ENCODE peak calls at places on chromosomes 3 and 15, in five cellular contexts. I, G, M, K and R are unnamed samples.

GRCh38 chr15:61997786-61998185 is 62.5 kb downstream of the VPS13C start:
- DNase-seq in I (no peak), G (no peak), M (peak), K (no peak), R (peak)

GRCh38 chr3:133943639-133944131 is 48.0 kb upstream of the RAB6B start:
- DNase-seq in I (no peak), G (peak), M (peak), K (no peak), R (peak)

GRCh38 chr3:195184716-195185421 is 86.1 kb downstream of the XXYLT1 start:
- DNase-seq in I (no peak), G (no peak), M (peak), K (no peak), R (no peak)

GRCh38 chr3:3800076-3800448 is 831 bp downstream of the LRRN1 start:
- DNase-seq in I (peak), G (no peak), M (no peak), K (no peak), R (no peak)

GRCh38 chr3:52299815-52300611 is 12.4 kb downstream of the GLYCTK start:
- DNase-seq in I (peak), G (peak), M (peak), K (peak), R (no peak)

GRCh38 chr3:157581331-157581730 is 78.1 kb upstream of the VEPH1 start:
- DNase-seq in I (no peak), G (no peak), M (peak), K (no peak), R (peak)

GRCh38 chr3:171282041-171282440 is 178.2 kb downstream of the TNIK start:
- DNase-seq in I (no peak), G (no peak), M (peak), K (no peak), R (peak)

GRCh38 chr15:98859149-98859548 is 148.4 kb downstream of the PGPEP1L start:
- DNase-seq in I (no peak), G (no peak), M (no peak), K (no peak), R (no peak)

GRCh38 chr15:47691896-47692295 is 25.4 kb upstream of the SEMA6D start:
- DNase-seq in I (no peak), G (no peak), M (no peak), K (no peak), R (no peak)

GRCh38 chr15:25250011-25250596 is 188.7 kb downstream of the UBE3A start:
- DNase-seq in I (no peak), G (no peak), M (no peak), K (no peak), R (no peak)

GRCh38 chr15:50377867-50378751 is 23.1 kb upstream of the GABPB1 start:
- DNase-seq in I (no peak), G (no peak), M (peak), K (no peak), R (no peak)

GRCh38 chr3:85627899-85628298 is 669.1 kb downstream of the CADM2 start:
- DNase-seq in I (no peak), G (no peak), M (no peak), K (no peak), R (no peak)

GRCh38 chr3:151135548-151136337 is 50.3 kb downstream of the MED12L start:
- DNase-seq in I (peak), G (peak), M (no peak), K (no peak), R (no peak)

GRCh38 chr15:53072077-53072476 is 281.9 kb upstream of the ONECUT1 start:
- DNase-seq in I (peak), G (peak), M (peak), K (peak), R (peak)

GRCh38 chr3:69433016-69433937 is 47.4 kb upstream of the FRMD4B start:
- DNase-seq in I (no peak), G (peak), M (no peak), K (no peak), R (no peak)

GRCh38 chr15:48331796-48332641 is 790 bp downstream of the DUT start:
- DNase-seq in I (peak), G (no peak), M (peak), K (peak), R (peak)

GRCh38 chr3:139934557-139935070 is 371 bp upstream of the CLSTN2 start:
- DNase-seq in I (peak), G (peak), M (peak), K (no peak), R (no peak)

GRCh38 chr3:102714567-102714966 is 279.8 kb downstream of the ZPLD1 start:
- DNase-seq in I (no peak), G (no peak), M (no peak), K (no peak), R (no peak)

GRCh38 chr3:169494982-169495381 is 168.5 kb downstream of the MECOM start:
- DNase-seq in I (no peak), G (no peak), M (no peak), K (no peak), R (no peak)

GRCh38 chr3:196971094-196971698 is 2.6 kb upstream of the PIGZ start:
- DNase-seq in I (no peak), G (peak), M (no peak), K (no peak), R (no peak)
- TF ChIP-seq CTCF in I (no peak), G (no peak), M (no peak), K (peak), R (no peak)

GRCh38 chr3:127136024-127136600 is 56.8 kb upstream of the PRR23E start:
- DNase-seq in I (no peak), G (no peak), M (no peak), K (no peak), R (no peak)
- H3K4me3 ChIP-seq in I (no peak), G (no peak), M (no peak), K (no peak), R (no peak)

GRCh38 chr3:154431043-154431442 is 1.1 kb upstream of the GPR149 start:
- DNase-seq in I (no peak), G (peak), M (no peak), K (no peak), R (no peak)

GRCh38 chr3:154428369-154429206 is 1.4 kb downstream of the GPR149 start:
- DNase-seq in I (no peak), G (no peak), M (no peak), K (no peak), R (no peak)

GRCh38 chr3:154427685-154428291 is 2.2 kb downstream of the GPR149 start:
- DNase-seq in I (no peak), G (no peak), M (no peak), K (no peak), R (no peak)

DNA sequence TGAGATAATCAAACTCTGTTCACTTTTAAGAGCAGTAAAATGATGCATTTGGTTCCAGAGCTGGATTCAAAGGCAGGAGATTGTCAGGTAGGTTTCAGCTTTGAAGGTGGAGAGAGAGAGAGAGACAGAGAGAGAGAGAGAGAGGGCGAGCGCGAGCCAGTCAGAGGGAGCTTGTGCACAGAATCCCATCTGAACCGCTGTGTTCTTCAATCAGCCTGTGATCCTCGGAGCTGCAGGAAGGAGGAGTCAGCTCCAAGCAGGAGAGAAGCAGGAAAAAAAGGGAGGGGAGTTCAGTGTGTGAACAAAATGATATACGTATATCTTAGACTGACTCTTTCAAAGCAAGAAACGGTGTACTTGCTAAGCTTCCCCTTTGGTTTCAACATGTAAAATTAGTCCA is at the start of gene GPR149:
- DNase-seq in I (no peak), G (peak), M (no peak), K (no peak), R (no peak)
- TF ChIP-seq CTCF in I (no peak), G (peak), M (no peak), K (no peak), R (no peak)

DNA sequence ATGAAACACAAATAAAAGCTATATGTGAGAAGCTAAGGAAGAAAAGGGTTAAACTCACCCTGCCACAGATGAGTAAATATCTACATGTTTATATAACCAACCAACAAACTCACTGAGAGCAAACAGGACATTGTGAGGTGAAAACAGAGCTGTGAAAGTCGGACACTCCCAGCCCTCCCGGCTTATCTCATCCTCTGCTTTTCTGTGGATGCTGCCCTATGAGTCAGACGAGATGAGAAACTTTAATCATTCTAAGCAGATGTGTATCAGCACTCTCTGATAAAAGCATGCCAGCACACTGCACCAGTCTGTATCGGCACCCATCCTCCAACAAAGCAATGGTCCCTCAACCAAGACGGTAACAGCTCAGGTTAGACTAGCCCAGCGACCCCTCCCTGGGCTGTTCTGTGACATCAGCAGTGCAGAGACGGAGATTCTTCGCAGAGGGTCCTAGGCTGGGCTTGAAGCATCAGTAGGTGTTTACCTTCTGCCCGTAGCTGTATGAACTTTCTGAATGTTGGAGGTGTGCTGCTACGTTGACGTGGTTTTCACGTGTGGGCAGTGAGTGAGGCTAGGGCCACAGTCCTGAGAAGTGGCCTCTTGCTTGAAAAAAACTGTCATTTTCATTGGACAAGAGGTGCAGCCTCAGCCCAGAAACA is 119.8 kb upstream of the ALDH1A3 start:
- DNase-seq in I (no peak), G (peak), M (peak), K (peak), R (peak)
- H3K4me3 ChIP-seq in I (no peak), G (no peak), M (no peak), K (no peak), R (no peak)

DNA sequence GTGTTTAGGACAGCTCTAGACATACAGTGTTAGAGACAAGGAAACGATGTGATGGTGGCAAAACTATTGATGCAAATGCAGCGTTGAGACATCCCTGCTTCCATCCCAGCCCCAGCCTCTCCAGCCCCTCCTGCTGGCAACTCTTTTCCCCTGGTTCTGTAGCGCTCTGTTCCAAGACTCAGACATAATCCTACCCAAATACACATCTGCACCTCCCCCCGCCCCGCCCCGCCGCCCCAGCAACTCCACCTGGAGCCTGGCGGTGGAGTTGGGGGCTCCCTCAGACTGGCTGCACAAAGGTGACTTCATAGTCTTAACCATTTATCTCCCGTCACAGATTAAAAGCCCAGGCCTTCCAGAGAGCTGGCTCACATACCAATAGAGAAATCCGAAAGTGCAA is 7.2 kb upstream of the SEC22A start:
- DNase-seq in I (no peak), G (peak), M (peak), K (peak), R (peak)
- TF ChIP-seq CTCF in I (no peak), G (peak), M (peak), K (peak), R (peak)

GRCh38 chr15:79089890-79090486 is 592 bp downstream of the RASGRF1 start:
- DNase-seq in I (no peak), G (no peak), M (no peak), K (no peak), R (peak)

GRCh38 chr15:79088426-79089205 is 2.0 kb downstream of the RASGRF1 start:
- DNase-seq in I (no peak), G (no peak), M (no peak), K (no peak), R (no peak)

GRCh38 chr15:79091204-79091867 is 756 bp upstream of the RASGRF1 start:
- DNase-seq in I (no peak), G (no peak), M (peak), K (no peak), R (peak)

GRCh38 chr15:79090487-79091203 is at the start of gene RASGRF1:
- DNase-seq in I (no peak), G (no peak), M (peak), K (no peak), R (peak)

GRCh38 chr15:79089331-79089889 is 1.2 kb downstream of the RASGRF1 start:
- DNase-seq in I (no peak), G (no peak), M (no peak), K (no peak), R (no peak)
- H3K4me3 ChIP-seq in I (no peak), G (no peak), M (no peak), K (no peak), R (no peak)

GRCh38 chr15:69887553-69887952 is 210.2 kb downstream of the TLE3 start:
- DNase-seq in I (no peak), G (no peak), M (no peak), K (no peak), R (no peak)

GRCh38 chr15:69883306-69883705 is 214.4 kb downstream of the TLE3 start:
- DNase-seq in I (no peak), G (no peak), M (no peak), K (no peak), R (no peak)

GRCh38 chr15:69888406-69888805 is 209.3 kb downstream of the TLE3 start:
- DNase-seq in I (no peak), G (no peak), M (no peak), K (no peak), R (no peak)

GRCh38 chr15:69885182-69886041 is 212.3 kb downstream of the TLE3 start:
- DNase-seq in I (no peak), G (no peak), M (peak), K (no peak), R (no peak)

DNA sequence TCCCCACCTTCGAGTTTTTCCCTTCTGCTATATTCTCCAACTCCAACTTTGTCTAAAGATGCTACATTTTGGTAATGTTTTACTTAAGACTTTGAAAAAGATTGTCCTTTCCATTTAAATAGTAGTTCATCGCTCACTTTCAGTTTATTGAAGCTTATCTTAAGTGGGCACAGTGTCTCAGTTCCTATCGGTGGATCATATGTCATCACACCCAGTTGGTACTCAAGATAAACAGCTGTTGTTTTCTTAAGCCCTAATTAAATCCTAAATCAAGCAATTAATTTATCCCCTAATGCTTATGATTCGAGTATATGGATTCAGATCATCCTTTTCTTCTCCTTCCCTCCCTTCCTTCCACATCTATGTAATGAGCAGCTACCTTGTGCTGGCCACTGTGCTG is 210.7 kb downstream of the TLE3 start:
- DNase-seq in I (no peak), G (no peak), M (no peak), K (no peak), R (no peak)
- TF ChIP-seq CTCF in I (no peak), G (no peak), M (no peak), K (no peak), R (no peak)

DNA sequence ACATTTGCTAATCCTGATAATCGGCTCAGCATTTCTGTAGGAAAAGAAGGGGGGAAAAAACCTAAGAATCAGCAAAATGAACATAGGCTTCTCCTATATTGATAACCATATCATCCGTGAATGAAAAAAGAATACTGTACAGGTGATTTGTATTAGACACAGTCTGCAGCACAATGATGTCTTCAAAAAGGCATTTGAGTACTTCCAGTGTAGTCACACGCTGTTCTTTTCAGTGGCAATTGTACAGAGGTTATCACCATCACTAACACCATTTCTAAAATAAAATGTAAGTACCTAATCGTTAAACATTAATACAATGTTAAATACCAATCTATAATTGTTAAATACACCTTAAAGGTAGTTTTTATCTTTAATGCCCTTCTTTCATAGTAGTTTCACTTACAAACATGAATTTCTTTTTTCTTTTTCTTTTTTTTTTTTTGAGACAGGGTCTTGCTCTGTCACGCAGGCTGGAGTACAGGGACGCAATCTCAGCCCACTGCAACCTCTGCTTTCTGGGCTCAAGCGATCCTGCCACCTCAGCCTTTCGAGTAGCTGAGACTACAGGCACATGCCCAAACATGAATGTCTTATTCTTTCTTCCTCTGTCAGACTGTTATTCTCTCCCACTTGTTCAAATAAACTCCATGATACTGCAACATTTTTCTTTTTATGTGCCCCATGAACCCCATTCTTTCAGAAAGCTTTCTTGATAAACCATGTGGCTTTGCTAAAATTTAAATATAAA is 18.4 kb downstream of the GOLGB1 start:
- DNase-seq in I (no peak), G (peak), M (no peak), K (no peak), R (no peak)
- H3K4me3 ChIP-seq in I (no peak), G (peak), M (no peak), K (no peak), R (no peak)

DNA sequence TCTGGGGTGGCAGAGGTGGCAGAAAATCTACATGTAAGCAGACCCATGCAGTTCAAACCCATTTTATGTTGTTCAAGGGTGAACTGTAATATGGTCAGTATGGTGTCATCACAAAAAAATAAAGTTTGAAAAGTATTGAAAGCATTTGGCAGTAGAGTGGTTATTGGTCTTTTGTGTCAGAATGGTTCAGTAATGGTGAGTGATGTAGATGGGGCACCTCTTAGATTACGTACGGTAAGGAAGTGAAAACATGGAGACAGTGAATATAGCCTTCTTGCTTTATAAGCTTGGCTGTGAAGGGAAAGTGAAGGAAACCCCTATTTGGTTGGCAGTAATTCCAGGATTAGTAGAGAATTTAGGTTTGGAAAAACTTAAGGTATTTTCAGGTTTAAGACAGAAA is 17.2 kb upstream of the CCNB2 start:
- DNase-seq in I (no peak), G (no peak), M (no peak), K (no peak), R (no peak)
- TF ChIP-seq CTCF in I (no peak), G (no peak), M (no peak), K (no peak), R (no peak)